ENCODE peak calls at places on chromosomes 3 and 15, in nine cellular contexts. A, T, P, U, C, W, J, M and E are unnamed samples.

GRCh38 chr3:88195951-88196434 is 46.2 kb downstream of the C3orf38 start:
- DNase-seq in A (no peak), T (no peak), P (no peak), U (peak), C (no peak), W (no peak), J (no peak), M (no peak), E (peak)

GRCh38 chr15:42707068-42707467 is 29.9 kb downstream of the CDAN1 start:
- DNase-seq in A (no peak), T (no peak), P (no peak), U (peak), C (no peak), W (no peak), J (no peak), M (no peak), E (no peak)

GRCh38 chr3:156781310-156782230 is 44.6 kb upstream of the LEKR1 start:
- DNase-seq in A (no peak), T (no peak), P (no peak), U (peak), C (no peak), W (no peak), J (no peak), M (no peak), E (peak)

GRCh38 chr15:83278191-83278590 is 6.3 kb downstream of the BNC1 start:
- DNase-seq in A (no peak), T (no peak), P (no peak), U (no peak), C (no peak), W (no peak), J (no peak), M (no peak), E (no peak)

GRCh38 chr3:50418845-50419244 is 59.5 kb upstream of the TMEM115 start:
- DNase-seq in A (no peak), T (no peak), P (peak), U (peak), C (peak), W (no peak), J (no peak), M (no peak), E (no peak)

GRCh38 chr15:69997701-69998273 is 99.9 kb downstream of the TLE3 start:
- DNase-seq in A (no peak), T (no peak), P (peak), U (peak), C (no peak), W (no peak), J (no peak), M (peak), E (no peak)

GRCh38 chr3:31307131-31307785 is 225.5 kb upstream of the STT3B start:
- DNase-seq in A (no peak), T (no peak), P (no peak), U (no peak), C (no peak), W (no peak), J (peak), M (no peak), E (no peak)

GRCh38 chr15:56916825-56917477 is 1.5 kb upstream of the TCF12 start:
- DNase-seq in A (no peak), T (no peak), P (peak), U (no peak), C (no peak), W (no peak), J (no peak), M (no peak), E (peak)

GRCh38 chr15:58758141-58758540 is 8.6 kb upstream of the ADAM10 start:
- DNase-seq in A (no peak), T (no peak), P (peak), U (peak), C (no peak), W (no peak), J (no peak), M (no peak), E (no peak)

GRCh38 chr3:13702226-13702820 is 153.4 kb downstream of the FBLN2 start:
- DNase-seq in A (no peak), T (peak), P (no peak), U (no peak), C (no peak), W (no peak), J (no peak), M (no peak), E (no peak)

GRCh38 chr15:68335655-68336054 is 58.1 kb downstream of the FEM1B start:
- DNase-seq in A (no peak), T (no peak), P (no peak), U (no peak), C (no peak), W (no peak), J (no peak), M (no peak), E (no peak)

GRCh38 chr3:48466386-48467109 is 20.0 kb downstream of the ATRIP start:
- DNase-seq in A (peak), T (peak), P (peak), U (no peak), C (peak), W (no peak), J (no peak), M (no peak), E (peak)

GRCh38 chr3:37995652-37996641 is 5.4 kb downstream of the VILL start:
- DNase-seq in A (no peak), T (peak), P (no peak), U (no peak), C (no peak), W (no peak), J (no peak), M (no peak), E (no peak)

GRCh38 chr3:107458871-107459270 is 63.9 kb upstream of the BBX start:
- DNase-seq in A (no peak), T (no peak), P (no peak), U (no peak), C (no peak), W (no peak), J (no peak), M (no peak), E (peak)

GRCh38 chr3:22759636-22760310 is 443.4 kb upstream of the UBE2E2 start:
- DNase-seq in A (no peak), T (no peak), P (no peak), U (no peak), C (no peak), W (no peak), J (no peak), M (no peak), E (no peak)

GRCh38 chr15:64438653-64439447 is 21.5 kb upstream of the ZNF609 start:
- DNase-seq in A (no peak), T (no peak), P (no peak), U (no peak), C (no peak), W (no peak), J (no peak), M (no peak), E (peak)

GRCh38 chr3:120659834-120660233 is 22.2 kb downstream of the HGD start:
- DNase-seq in A (no peak), T (no peak), P (no peak), U (no peak), C (no peak), W (no peak), J (no peak), M (no peak), E (no peak)

GRCh38 chr3:120659285-120659684 is 22.8 kb downstream of the HGD start:
- DNase-seq in A (no peak), T (no peak), P (peak), U (no peak), C (no peak), W (no peak), J (no peak), M (no peak), E (no peak)

GRCh38 chr3:120661963-120662347 is 20.1 kb downstream of the HGD start:
- DNase-seq in A (no peak), T (no peak), P (no peak), U (no peak), C (no peak), W (no peak), J (no peak), M (no peak), E (no peak)

DNA sequence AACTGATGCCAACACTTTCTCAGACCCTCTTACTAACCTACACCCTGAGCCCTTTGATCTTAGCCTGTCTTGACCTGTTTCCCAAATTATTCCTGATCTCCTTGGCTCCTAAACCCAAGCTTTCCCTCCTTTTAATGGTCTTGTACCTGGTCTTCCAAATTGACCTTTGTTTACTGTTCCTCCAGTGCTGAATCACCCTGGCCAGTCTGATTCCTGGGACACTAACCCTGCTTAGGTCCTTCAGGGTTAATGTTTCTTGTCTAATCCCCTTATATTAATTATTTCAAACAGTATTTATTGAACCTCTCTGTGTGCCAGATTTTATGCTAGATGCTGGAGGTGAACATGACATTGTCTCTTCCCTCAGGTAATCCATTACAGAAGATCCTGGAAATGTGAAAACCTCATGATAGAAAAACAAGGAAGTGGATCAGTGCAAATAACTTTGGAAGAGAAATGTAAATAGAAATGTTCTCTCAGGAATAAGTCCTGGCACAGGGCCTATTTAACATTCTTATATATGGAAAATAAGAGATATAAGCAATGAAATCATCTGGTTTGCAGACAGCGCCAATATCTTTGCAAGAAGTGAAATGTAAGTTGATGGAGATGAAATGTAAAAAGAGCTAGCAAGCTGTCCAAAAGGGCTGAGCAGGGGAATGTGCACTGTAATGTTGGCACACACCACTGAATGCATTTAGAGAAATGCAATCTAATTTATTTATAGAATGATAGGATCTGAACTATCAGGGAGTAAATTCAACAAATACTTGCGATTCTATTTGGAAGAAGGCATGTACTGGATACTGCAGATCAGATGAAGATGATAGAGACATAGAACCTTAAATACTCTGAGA is 20.7 kb downstream of the HGD start:
- DNase-seq in A (no peak), T (no peak), P (no peak), U (peak), C (no peak), W (no peak), J (no peak), M (no peak), E (no peak)
- TF ChIP-seq POLR2A in A (no peak), T (no peak), P (no peak), U (no peak), C (no peak), W (no peak), J (no peak), M (no peak), E (no peak)

GRCh38 chr15:90794538-90794937 is 73.8 kb upstream of the FURIN start:
- DNase-seq in A (no peak), T (no peak), P (no peak), U (no peak), C (no peak), W (no peak), J (no peak), M (no peak), E (no peak)

GRCh38 chr15:90790561-90790960 is 73.4 kb downstream of the BLM start:
- DNase-seq in A (no peak), T (no peak), P (no peak), U (no peak), C (no peak), W (no peak), J (no peak), M (no peak), E (no peak)

GRCh38 chr15:90787881-90788280 is 70.7 kb downstream of the BLM start:
- DNase-seq in A (no peak), T (no peak), P (no peak), U (peak), C (no peak), W (no peak), J (no peak), M (no peak), E (no peak)

GRCh38 chr15:90789496-90789895 is 72.3 kb downstream of the BLM start:
- DNase-seq in A (no peak), T (no peak), P (no peak), U (no peak), C (no peak), W (no peak), J (no peak), M (no peak), E (no peak)

GRCh38 chr15:90790057-90790456 is 72.9 kb downstream of the BLM start:
- DNase-seq in A (no peak), T (no peak), P (no peak), U (no peak), C (no peak), W (no peak), J (no peak), M (no peak), E (no peak)
- TF ChIP-seq POLR2A in A (no peak), T (no peak), P (no peak), U (no peak), C (no peak), W (no peak), J (no peak), M (no peak), E (no peak)

GRCh38 chr3:187750041-187750512 is 4.8 kb upstream of the BCL6 start:
- DNase-seq in A (peak), T (peak), P (no peak), U (peak), C (no peak), W (no peak), J (no peak), M (no peak), E (no peak)
- TF ChIP-seq POLR2A in A (peak), T (no peak), P (no peak), U (no peak), C (no peak), W (no peak), J (no peak), M (no peak), E (no peak)

DNA sequence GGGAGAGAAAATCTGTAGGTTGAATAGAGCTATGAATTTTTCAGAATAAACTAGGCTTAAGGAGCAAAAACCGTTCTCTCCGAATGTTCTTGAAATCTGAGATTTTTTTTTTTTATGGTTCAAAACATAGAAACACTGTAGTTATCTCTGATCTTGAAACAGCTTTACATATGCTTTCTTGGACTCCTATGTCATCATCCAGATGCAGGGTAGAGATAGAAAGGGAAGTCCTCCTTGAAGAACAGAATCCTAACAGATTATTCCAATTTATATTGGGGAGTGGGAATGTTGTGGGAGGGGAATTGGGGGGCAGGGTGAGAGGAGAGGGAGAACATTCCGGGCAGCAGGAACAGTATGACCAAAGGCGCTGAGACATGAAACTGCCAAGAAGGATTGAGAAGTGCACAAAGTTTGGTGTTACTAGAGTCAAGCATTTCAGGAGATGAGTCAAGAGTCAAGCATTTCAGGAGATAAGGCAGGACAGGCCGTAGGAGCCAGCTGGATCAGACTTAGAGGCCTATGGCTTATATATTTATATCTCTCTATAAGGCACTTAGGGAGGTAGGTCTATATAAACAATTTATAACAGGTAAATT is 21.9 kb upstream of the ST3GAL6 start:
- DNase-seq in A (no peak), T (no peak), P (no peak), U (peak), C (no peak), W (no peak), J (no peak), M (no peak), E (peak)
- TF ChIP-seq POLR2A in A (no peak), T (no peak), P (no peak), U (no peak), C (no peak), W (no peak), J (no peak), M (no peak), E (no peak)

DNA sequence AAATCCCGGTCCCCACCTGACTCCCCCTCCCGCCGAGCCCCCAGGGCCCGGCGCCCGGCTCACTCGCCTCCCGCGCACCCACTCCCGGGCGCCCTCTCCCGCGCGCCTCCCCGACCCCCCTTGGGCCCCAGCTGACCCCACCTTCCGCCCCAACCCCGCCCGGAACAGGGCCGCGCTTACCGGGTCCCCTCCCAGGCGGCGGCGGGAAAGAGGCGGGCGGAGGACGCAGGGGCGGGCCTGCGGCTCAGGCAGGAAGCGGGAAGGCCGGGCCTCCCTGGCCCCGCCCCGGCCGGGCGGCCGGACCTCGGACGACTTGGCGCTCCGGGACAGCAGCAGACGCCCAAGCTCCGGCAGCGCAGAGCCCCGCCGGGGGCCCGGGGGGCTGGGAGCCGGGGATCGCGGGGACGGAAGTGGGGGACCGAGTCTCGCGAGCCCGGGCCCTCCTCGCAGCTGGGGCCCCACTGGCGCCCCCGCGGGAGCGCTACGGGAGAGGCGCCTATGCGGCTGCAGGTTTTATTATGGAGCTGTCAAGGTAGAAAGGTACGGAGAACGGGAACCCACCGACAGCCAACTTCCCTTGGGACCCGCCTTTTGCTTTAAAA is at the start of gene SLC41A3:
- DNase-seq in A (peak), T (peak), P (peak), U (peak), C (peak), W (peak), J (peak), M (peak), E (peak)
- TF ChIP-seq POLR2A in A (peak), T (no peak), P (peak), U (no peak), C (peak), W (peak), J (no peak), M (peak), E (peak)

GRCh38 chr3:70990190-70990589 is 593.3 kb downstream of the FOXP1 start:
- DNase-seq in A (no peak), T (no peak), P (no peak), U (no peak), C (no peak), W (no peak), J (no peak), M (no peak), E (no peak)
- TF ChIP-seq POLR2A in A (no peak), T (no peak), P (no peak), U (no peak), C (no peak), W (no peak), J (no peak), M (no peak), E (no peak)

GRCh38 chr3:155745795-155746550 is 1.1 kb upstream of the PLCH1 start:
- DNase-seq in A (no peak), T (no peak), P (peak), U (no peak), C (no peak), W (no peak), J (peak), M (no peak), E (peak)

GRCh38 chr3:155743616-155744015 is 1.3 kb downstream of the PLCH1 start:
- DNase-seq in A (no peak), T (no peak), P (no peak), U (no peak), C (no peak), W (no peak), J (no peak), M (no peak), E (no peak)

GRCh38 chr3:155742339-155742980 is 2.4 kb downstream of the PLCH1 start:
- DNase-seq in A (no peak), T (no peak), P (no peak), U (no peak), C (no peak), W (no peak), J (no peak), M (no peak), E (no peak)

GRCh38 chr3:155744626-155745324 is at the start of gene PLCH1:
- DNase-seq in A (no peak), T (peak), P (peak), U (peak), C (peak), W (no peak), J (peak), M (peak), E (peak)

GRCh38 chr3:155744091-155744625 is 713 bp downstream of the PLCH1 start:
- DNase-seq in A (no peak), T (no peak), P (peak), U (peak), C (peak), W (no peak), J (peak), M (no peak), E (peak)
- TF ChIP-seq POLR2A in A (no peak), T (no peak), P (no peak), U (no peak), C (no peak), W (no peak), J (no peak), M (no peak), E (no peak)